ENCODE peak calls at places on chromosomes 13 and 19, in eight cellular contexts. W is lower lobe of right lung; E is naive thymus-derived CD4-positive, alpha-beta T cell; X is vagina; I is DND-41; M is right lobe of liver; Z is ovary; Y is breast epithelium. O is an unnamed sample. For H3K36me3, the result is how much of the 10 kb centered on the place peaks cover.

GRCh38 chr13:66689628-66690027 is 540.5 kb downstream of the PCDH9 start:
- DNase-seq in W (no peak), E (no peak), X (no peak), I (no peak), M (no peak), Z (no peak), Y (no peak), O (no peak)

GRCh38 chr19:19480688-19481087 is 34.7 kb downstream of the TSSK6 start:
- DNase-seq in W (no peak), E (no peak), X (no peak), I (no peak), M (no peak), Z (no peak), Y (no peak), O (no peak)

GRCh38 chr13:70339738-70340137 is 231.5 kb upstream of the KLHL1 start:
- DNase-seq in W (no peak), E (no peak), X (no peak), I (no peak), M (no peak), Z (no peak), Y (no peak), O (no peak)

GRCh38 chr13:38914070-38914469 is 76.6 kb downstream of the STOML3 start:
- DNase-seq in W (no peak), E (no peak), X (no peak), I (no peak), M (no peak), Z (no peak), Y (no peak), O (no peak)

GRCh38 chr13:26719356-26719945 is 41.1 kb downstream of the GPR12 start:
- DNase-seq in W (no peak), E (no peak), X (no peak), I (peak), M (no peak), Z (no peak), Y (no peak), O (no peak)

GRCh38 chr19:55645512-55645881 is 2.0 kb downstream of the ZNF581 start:
- DNase-seq in W (no peak), E (no peak), X (no peak), I (no peak), M (no peak), Z (no peak), Y (no peak), O (no peak)

GRCh38 chr13:74487091-74487722 is 353.0 kb upstream of the KLF12 start:
- DNase-seq in W (no peak), E (no peak), X (no peak), I (no peak), M (no peak), Z (no peak), Y (no peak), O (no peak)

GRCh38 chr13:80084086-80084676 is 256.7 kb downstream of the SPRY2 start:
- DNase-seq in W (no peak), E (no peak), X (no peak), I (no peak), M (no peak), Z (no peak), Y (no peak), O (no peak)

GRCh38 chr19:31235806-31236205 is 113.4 kb downstream of the TSHZ3 start:
- DNase-seq in W (no peak), E (no peak), X (no peak), I (no peak), M (no peak), Z (no peak), Y (no peak), O (no peak)

GRCh38 chr13:73138276-73138950 is 79.6 kb downstream of the KLF5 start:
- DNase-seq in W (no peak), E (no peak), X (no peak), I (no peak), M (no peak), Z (no peak), Y (no peak), O (no peak)

GRCh38 chr13:46211116-46211515 is 612 bp upstream of the LRRC63 start:
- DNase-seq in W (no peak), E (peak), X (no peak), I (peak), M (no peak), Z (no peak), Y (no peak), O (no peak)

GRCh38 chr13:42990991-42991891 is 800 bp downstream of the EPSTI1 start:
- DNase-seq in W (no peak), E (peak), X (no peak), I (no peak), M (no peak), Z (no peak), Y (no peak), O (no peak)

GRCh38 chr19:47848871-47849473 is 10.1 kb upstream of the TPRX2 start:
- DNase-seq in W (peak), E (no peak), X (no peak), I (no peak), M (no peak), Z (no peak), Y (no peak), O (peak)

GRCh38 chr19:42175952-42176648 is 41.4 kb downstream of the DEDD2 start:
- DNase-seq in W (no peak), E (no peak), X (no peak), I (no peak), M (no peak), Z (no peak), Y (no peak), O (no peak)

GRCh38 chr19:13985771-13986347 is 20.3 kb downstream of the RFX1 start:
- DNase-seq in W (no peak), E (no peak), X (no peak), I (no peak), M (no peak), Z (no peak), Y (no peak), O (no peak)

GRCh38 chr19:32969549-32969948 is 2.2 kb downstream of the CEP89 start:
- DNase-seq in W (no peak), E (no peak), X (no peak), I (no peak), M (no peak), Z (no peak), Y (no peak), O (no peak)

GRCh38 chr13:23469901-23470525 is 36.5 kb upstream of the SACS start:
- DNase-seq in W (no peak), E (no peak), X (no peak), I (no peak), M (no peak), Z (no peak), Y (no peak), O (no peak)

GRCh38 chr19:46133777-46134231 is 9.3 kb upstream of the IGFL3 start:
- DNase-seq in W (no peak), E (no peak), X (no peak), I (no peak), M (no peak), Z (no peak), Y (no peak), O (no peak)

GRCh38 chr13:110197041-110197440 is 109.9 kb downstream of the COL4A1 start:
- DNase-seq in W (no peak), E (no peak), X (no peak), I (no peak), M (no peak), Z (no peak), Y (no peak), O (no peak)

GRCh38 chr13:110195547-110196485 is 111.1 kb downstream of the COL4A1 start:
- DNase-seq in W (no peak), E (no peak), X (no peak), I (no peak), M (no peak), Z (no peak), Y (no peak), O (no peak)

GRCh38 chr13:110197471-110197870 is 109.5 kb downstream of the COL4A1 start:
- DNase-seq in W (no peak), E (no peak), X (no peak), I (no peak), M (no peak), Z (no peak), Y (no peak), O (no peak)

GRCh38 chr13:110193491-110193890 is 113.5 kb downstream of the COL4A1 start:
- DNase-seq in W (no peak), E (no peak), X (no peak), I (no peak), M (no peak), Z (no peak), Y (no peak), O (no peak)

DNA sequence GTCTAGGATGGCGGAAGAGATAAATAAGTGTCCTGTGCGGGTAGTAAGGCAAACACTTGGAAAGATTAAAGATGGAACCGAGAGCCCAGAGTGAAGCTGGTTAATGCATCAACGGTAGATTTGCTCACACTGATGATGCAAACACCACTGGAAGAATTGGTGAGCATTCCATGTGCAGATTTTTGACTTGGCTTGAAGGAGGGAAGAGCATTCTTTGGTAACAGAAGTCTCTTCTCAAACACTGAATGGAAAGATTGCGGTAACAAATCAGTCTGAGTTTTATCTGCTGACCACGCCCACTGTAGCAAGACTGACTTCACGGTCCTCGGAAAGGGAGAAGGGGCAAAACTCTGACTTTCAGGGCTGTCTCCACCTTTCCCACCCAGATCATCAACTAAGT is 112.5 kb downstream of the COL4A1 start:
- DNase-seq in W (no peak), E (no peak), X (no peak), I (no peak), M (no peak), Z (no peak), Y (no peak), O (no peak)
- H3K36me3 ChIP-seq in W (half or more), E (under half), X (under half), I (under half), M (under half), Z (under half), Y (under half), O (under half)

GRCh38 chr13:97883356-97883755 is 70.1 kb upstream of the IPO5 start:
- DNase-seq in W (no peak), E (no peak), X (no peak), I (no peak), M (no peak), Z (no peak), Y (no peak), O (no peak)

GRCh38 chr13:97878421-97879375 is 74.8 kb upstream of the IPO5 start:
- DNase-seq in W (no peak), E (no peak), X (no peak), I (no peak), M (no peak), Z (no peak), Y (no peak), O (no peak)

GRCh38 chr13:97881556-97881955 is 71.9 kb upstream of the IPO5 start:
- DNase-seq in W (no peak), E (no peak), X (no peak), I (no peak), M (no peak), Z (no peak), Y (no peak), O (no peak)

GRCh38 chr13:97879646-97880297 is 73.7 kb upstream of the IPO5 start:
- DNase-seq in W (no peak), E (no peak), X (no peak), I (no peak), M (no peak), Z (no peak), Y (no peak), O (no peak)

DNA sequence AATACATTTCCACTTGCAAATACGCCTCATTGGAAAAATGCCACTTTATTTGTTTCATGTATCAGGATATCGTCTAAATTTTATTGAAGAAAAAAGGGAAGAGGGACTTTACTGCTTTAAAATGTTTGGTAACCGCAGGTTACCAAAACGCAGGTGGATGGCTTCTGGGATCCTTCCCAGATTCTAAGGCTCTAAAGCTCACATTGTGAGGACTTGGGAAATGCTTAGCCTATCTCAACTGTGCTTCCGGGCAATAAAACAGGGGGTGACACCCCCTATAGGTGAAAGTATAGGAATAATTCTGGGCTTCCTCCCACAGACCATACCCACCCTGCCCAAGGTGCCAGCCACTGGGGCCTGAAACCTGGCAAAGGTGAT is 73.2 kb upstream of the IPO5 start:
- DNase-seq in W (no peak), E (no peak), X (no peak), I (no peak), M (no peak), Z (no peak), Y (no peak), O (no peak)
- H3K27ac ChIP-seq in W (no peak), E (no peak), X (no peak), I (no peak), M (no peak), Z (no peak), Y (no peak), O (no peak)

GRCh38 chr19:15369594-15369891 is 10.0 kb downstream of the AKAP8 start:
- DNase-seq in W (no peak), E (no peak), X (no peak), I (no peak), M (no peak), Z (no peak), Y (no peak), O (no peak)

GRCh38 chr19:15367439-15367838 is 12.1 kb downstream of the AKAP8 start:
- DNase-seq in W (no peak), E (no peak), X (no peak), I (no peak), M (no peak), Z (no peak), Y (no peak), O (no peak)

GRCh38 chr19:15368051-15368632 is 11.4 kb downstream of the AKAP8 start:
- DNase-seq in W (no peak), E (no peak), X (no peak), I (no peak), M (no peak), Z (no peak), Y (no peak), O (no peak)

GRCh38 chr19:15368798-15369593 is 10.6 kb downstream of the AKAP8 start:
- DNase-seq in W (no peak), E (no peak), X (no peak), I (no peak), M (no peak), Z (no peak), Y (no peak), O (no peak)

GRCh38 chr19:15365264-15365663 is 14.3 kb downstream of the AKAP8 start:
- DNase-seq in W (no peak), E (no peak), X (no peak), I (no peak), M (no peak), Z (no peak), Y (no peak), O (no peak)
- H3K36me3 ChIP-seq in W (half or more), E (under half), X (under half), I (half or more), M (under half), Z (under half), Y (under half), O (half or more)

GRCh38 chr19:50427318-50427925 is 5.3 kb upstream of the MYBPC2 start:
- DNase-seq in W (no peak), E (no peak), X (no peak), I (no peak), M (no peak), Z (no peak), Y (no peak), O (no peak)
- H3K27ac ChIP-seq in W (peak), E (peak), X (no peak), I (no peak), M (no peak), Z (no peak), Y (peak), O (no peak)

GRCh38 chr19:18422530-18423191 is 3.5 kb downstream of the SSBP4 start:
- DNase-seq in W (peak), E (no peak), X (no peak), I (peak), M (no peak), Z (no peak), Y (no peak), O (peak)

GRCh38 chr19:18419699-18420460 is 682 bp downstream of the SSBP4 start:
- DNase-seq in W (peak), E (no peak), X (no peak), I (peak), M (no peak), Z (peak), Y (no peak), O (peak)

GRCh38 chr19:18419195-18419698 is at the start of gene SSBP4:
- DNase-seq in W (peak), E (peak), X (no peak), I (peak), M (peak), Z (peak), Y (no peak), O (peak)

GRCh38 chr19:18421371-18421959 is 2.3 kb downstream of the SSBP4 start:
- DNase-seq in W (peak), E (no peak), X (no peak), I (no peak), M (no peak), Z (no peak), Y (no peak), O (no peak)

DNA sequence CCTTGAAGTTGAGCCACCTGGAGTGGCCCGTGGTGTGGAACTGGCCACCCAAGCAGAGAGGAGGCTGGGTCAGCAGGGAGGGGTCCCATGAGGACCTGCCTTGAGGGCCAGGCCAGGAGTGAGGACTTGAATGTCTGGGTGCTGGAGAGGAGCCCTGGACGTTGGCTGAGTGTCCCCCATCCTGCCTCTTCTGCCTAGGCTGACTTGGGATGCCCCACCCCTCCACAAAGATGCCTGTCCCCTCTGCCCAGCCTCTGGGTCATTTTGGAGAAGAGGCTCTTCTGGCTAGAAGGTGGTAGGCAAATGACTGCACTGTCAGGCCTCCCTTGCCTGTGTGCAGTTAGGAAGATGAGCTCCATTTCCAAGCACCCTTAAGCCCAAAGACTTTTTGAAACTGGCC is 1.7 kb downstream of the SSBP4 start:
- DNase-seq in W (peak), E (no peak), X (no peak), I (no peak), M (no peak), Z (peak), Y (no peak), O (no peak)
- H3K36me3 ChIP-seq in W (under half), E (under half), X (under half), I (under half), M (under half), Z (under half), Y (under half), O (under half)

DNA sequence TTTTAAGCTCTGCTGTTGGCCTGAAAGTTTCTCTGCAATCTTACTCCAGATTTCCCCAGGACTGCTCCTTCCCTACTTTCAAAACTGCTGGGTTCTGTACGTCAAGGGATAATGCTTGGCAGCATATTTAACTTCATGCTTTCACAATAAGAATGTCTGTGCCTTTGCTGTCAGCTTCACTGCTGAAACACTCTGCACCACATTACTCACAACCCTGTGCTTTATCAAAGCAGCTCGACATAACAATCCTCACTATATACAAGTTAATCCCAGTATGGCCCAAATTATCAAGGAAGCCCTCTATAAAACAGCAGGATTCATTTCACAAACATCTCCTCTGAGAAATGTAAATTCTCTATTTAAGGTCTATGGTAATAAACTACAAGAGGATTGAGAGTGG is 17.5 kb downstream of the LATS2 start:
- DNase-seq in W (no peak), E (no peak), X (no peak), I (no peak), M (no peak), Z (no peak), Y (no peak), O (no peak)
- H3K27ac ChIP-seq in W (no peak), E (no peak), X (peak), I (no peak), M (no peak), Z (no peak), Y (no peak), O (no peak)

GRCh38 chr19:10158485-10158884 is 36.3 kb downstream of the DNMT1 start:
- DNase-seq in W (no peak), E (no peak), X (no peak), I (no peak), M (no peak), Z (no peak), Y (no peak), O (no peak)

GRCh38 chr19:10163557-10163956 is 31.2 kb downstream of the DNMT1 start:
- DNase-seq in W (no peak), E (no peak), X (no peak), I (no peak), M (no peak), Z (no peak), Y (no peak), O (no peak)

GRCh38 chr19:10158071-10158470 is 36.7 kb downstream of the DNMT1 start:
- DNase-seq in W (no peak), E (no peak), X (no peak), I (no peak), M (no peak), Z (no peak), Y (no peak), O (no peak)

GRCh38 chr19:10155834-10156233 is 36.1 kb upstream of the EIF3G start:
- DNase-seq in W (no peak), E (no peak), X (no peak), I (no peak), M (no peak), Z (no peak), Y (no peak), O (no peak)

GRCh38 chr19:10159610-10160009 is 35.1 kb downstream of the DNMT1 start:
- DNase-seq in W (no peak), E (no peak), X (no peak), I (no peak), M (no peak), Z (no peak), Y (no peak), O (no peak)
- H3K36me3 ChIP-seq in W (half or more), E (under half), X (under half), I (half or more), M (under half), Z (under half), Y (under half), O (half or more)

GRCh38 chr19:38290631-38291147 is 13.4 kb upstream of the C19orf33 start:
- DNase-seq in W (peak), E (no peak), X (no peak), I (no peak), M (no peak), Z (no peak), Y (peak), O (no peak)

GRCh38 chr19:38289955-38290354 is 14.1 kb upstream of the C19orf33 start:
- DNase-seq in W (no peak), E (no peak), X (no peak), I (no peak), M (no peak), Z (no peak), Y (no peak), O (no peak)

GRCh38 chr19:38287604-38288003 is 16.4 kb upstream of the C19orf33 start:
- DNase-seq in W (no peak), E (no peak), X (no peak), I (no peak), M (no peak), Z (no peak), Y (no peak), O (no peak)

GRCh38 chr19:38285567-38285966 is 18.5 kb upstream of the C19orf33 start:
- DNase-seq in W (no peak), E (no peak), X (no peak), I (no peak), M (no peak), Z (no peak), Y (no peak), O (no peak)

GRCh38 chr19:38288127-38288855 is 15.8 kb upstream of the C19orf33 start:
- DNase-seq in W (no peak), E (no peak), X (no peak), I (no peak), M (no peak), Z (no peak), Y (no peak), O (no peak)
- H3K27ac ChIP-seq in W (no peak), E (no peak), X (no peak), I (no peak), M (no peak), Z (no peak), Y (peak), O (no peak)

DNA sequence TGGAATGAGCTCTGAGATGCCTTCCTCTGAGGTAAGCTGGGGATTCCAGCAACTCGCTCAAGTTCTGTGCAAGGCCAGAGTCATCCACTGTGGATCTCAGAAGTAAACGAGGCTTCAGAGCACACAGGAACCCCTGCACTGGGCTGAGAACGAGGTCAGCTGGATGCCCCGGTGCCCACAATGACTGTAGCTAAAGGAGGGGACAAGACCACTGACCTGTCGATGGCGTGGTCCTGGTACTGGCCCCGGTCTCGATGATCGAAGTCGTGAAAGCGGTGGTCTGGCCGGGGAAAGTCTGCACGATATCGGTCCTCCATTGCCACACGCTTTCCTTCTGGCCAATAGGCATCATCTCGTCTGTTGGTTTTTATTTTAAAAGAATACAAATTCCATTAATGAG is 24.8 kb upstream of the TINCR start:
- DNase-seq in W (no peak), E (no peak), X (no peak), I (no peak), M (no peak), Z (no peak), Y (no peak), O (no peak)
- H3K36me3 ChIP-seq in W (half or more), E (under half), X (under half), I (half or more), M (under half), Z (under half), Y (under half), O (half or more)

O was measured in CD4-positive, CD25-positive, alpha-beta regulatory T cell.